ENCODE peak calls at places on chromosomes 5 and 9, in ten cellular contexts. One of them, this sample, is unnamed.
A peak's percentile ranks its signal among the peaks of the same experiment; 100 is the strongest.

GRCh38 chr9:105333811-105334210 is 89.4 kb downstream of the SLC44A1 start:
- DNase-seq in MCF 10A: no peak
- DNase-seq in RWPE1: no peak
- DNase-seq in GM10248: no peak
- DNase-seq in heart left ventricle: no peak
- DNase-seq in Calu3: no peak
- DNase-seq in WTC11: no peak
- DNase-seq in fibroblast of the aortic adventitia: peak; percentile 37
- DNase-seq in mesothelial cell of epicardium: no peak
- DNase-seq in endothelial cell: no peak
- DNase-seq in this sample: no peak

GRCh38 chr9:79492092-79492995 is 79.4 kb upstream of the TLE4 start:
- DNase-seq in MCF 10A: no peak
- DNase-seq in RWPE1: no peak
- DNase-seq in GM10248: no peak
- DNase-seq in heart left ventricle: no peak
- DNase-seq in Calu3: no peak
- DNase-seq in WTC11: no peak
- DNase-seq in fibroblast of the aortic adventitia: no peak
- DNase-seq in mesothelial cell of epicardium: no peak
- DNase-seq in endothelial cell: no peak
- DNase-seq in this sample: no peak

GRCh38 chr5:88707216-88707965 is 175.6 kb downstream of the MEF2C start:
- DNase-seq in MCF 10A: no peak
- DNase-seq in RWPE1: no peak
- DNase-seq in GM10248: no peak
- DNase-seq in heart left ventricle: no peak
- DNase-seq in Calu3: no peak
- DNase-seq in WTC11: no peak
- DNase-seq in fibroblast of the aortic adventitia: no peak
- DNase-seq in mesothelial cell of epicardium: no peak
- DNase-seq in endothelial cell: no peak
- DNase-seq in this sample: no peak

GRCh38 chr5:10503997-10504761 is 59.7 kb upstream of the ANKRD33B start:
- DNase-seq in MCF 10A: no peak
- DNase-seq in RWPE1: no peak
- DNase-seq in GM10248: no peak
- DNase-seq in heart left ventricle: no peak
- DNase-seq in Calu3: no peak
- DNase-seq in WTC11: no peak
- DNase-seq in fibroblast of the aortic adventitia: no peak
- DNase-seq in mesothelial cell of epicardium: no peak
- DNase-seq in endothelial cell: no peak
- DNase-seq in this sample: no peak

GRCh38 chr9:114359801-114360200 is 28.0 kb downstream of the AKNA start:
- DNase-seq in MCF 10A: no peak
- DNase-seq in RWPE1: no peak
- DNase-seq in GM10248: no peak
- DNase-seq in heart left ventricle: no peak
- DNase-seq in Calu3: no peak
- DNase-seq in WTC11: no peak
- DNase-seq in fibroblast of the aortic adventitia: no peak
- DNase-seq in mesothelial cell of epicardium: no peak
- DNase-seq in endothelial cell: no peak
- DNase-seq in this sample: no peak

GRCh38 chr5:107425541-107426031 is 245.2 kb downstream of the EFNA5 start:
- DNase-seq in MCF 10A: peak; percentile 82
- DNase-seq in RWPE1: peak; percentile 84
- DNase-seq in GM10248: no peak
- DNase-seq in heart left ventricle: no peak
- DNase-seq in Calu3: peak; percentile 55
- DNase-seq in WTC11: no peak
- DNase-seq in fibroblast of the aortic adventitia: peak; percentile 81
- DNase-seq in mesothelial cell of epicardium: no peak
- DNase-seq in endothelial cell: no peak
- DNase-seq in this sample: no peak

GRCh38 chr9:97470076-97470475 is 31.4 kb upstream of the TMOD1 start:
- DNase-seq in MCF 10A: peak; percentile 15
- DNase-seq in RWPE1: peak; percentile 26
- DNase-seq in GM10248: no peak
- DNase-seq in heart left ventricle: no peak
- DNase-seq in Calu3: peak; percentile 1
- DNase-seq in WTC11: peak; percentile 43
- DNase-seq in fibroblast of the aortic adventitia: no peak
- DNase-seq in mesothelial cell of epicardium: no peak
- DNase-seq in endothelial cell: no peak
- DNase-seq in this sample: no peak

GRCh38 chr5:141654298-141654697 is 3.1 kb upstream of the FCHSD1 start:
- DNase-seq in MCF 10A: no peak
- DNase-seq in RWPE1: no peak
- DNase-seq in GM10248: no peak
- DNase-seq in heart left ventricle: no peak
- DNase-seq in Calu3: no peak
- DNase-seq in WTC11: no peak
- DNase-seq in fibroblast of the aortic adventitia: peak; percentile 43
- DNase-seq in mesothelial cell of epicardium: no peak
- DNase-seq in endothelial cell: no peak
- DNase-seq in this sample: no peak

GRCh38 chr5:135214897-135215616 is 181.0 kb upstream of the PITX1 start:
- DNase-seq in MCF 10A: peak; percentile 55
- DNase-seq in RWPE1: no peak
- DNase-seq in GM10248: no peak
- DNase-seq in heart left ventricle: no peak
- DNase-seq in Calu3: no peak
- DNase-seq in WTC11: no peak
- DNase-seq in fibroblast of the aortic adventitia: peak; percentile 46
- DNase-seq in mesothelial cell of epicardium: no peak
- DNase-seq in endothelial cell: no peak
- DNase-seq in this sample: no peak

GRCh38 chr5:54148062-54148461 is 162.3 kb downstream of the ARL15 start:
- DNase-seq in MCF 10A: peak; percentile 4
- DNase-seq in RWPE1: no peak
- DNase-seq in GM10248: no peak
- DNase-seq in heart left ventricle: no peak
- DNase-seq in Calu3: no peak
- DNase-seq in WTC11: no peak
- DNase-seq in fibroblast of the aortic adventitia: peak; percentile 48
- DNase-seq in mesothelial cell of epicardium: no peak
- DNase-seq in endothelial cell: no peak
- DNase-seq in this sample: no peak
- TF ChIP-seq CTCF in MCF 10A: no peak
- TF ChIP-seq CTCF in RWPE1: no peak
- TF ChIP-seq CTCF in GM10248: no peak
- TF ChIP-seq CTCF in heart left ventricle: peak; percentile 34
- TF ChIP-seq CTCF in Calu3: no peak
- TF ChIP-seq CTCF in WTC11: no peak
- TF ChIP-seq CTCF in fibroblast of the aortic adventitia: peak; percentile 47
- TF ChIP-seq CTCF in mesothelial cell of epicardium: no peak
- TF ChIP-seq CTCF in endothelial cell: no peak
- TF ChIP-seq CTCF in this sample: no peak

GRCh38 chr5:69414885-69415583 is at the start of gene MARVELD2:
- DNase-seq in MCF 10A: peak; percentile 91
- DNase-seq in RWPE1: peak; percentile 98
- DNase-seq in GM10248: peak; percentile 70
- DNase-seq in heart left ventricle: peak; percentile 79
- DNase-seq in Calu3: peak; percentile 93
- DNase-seq in WTC11: peak; percentile 94
- DNase-seq in fibroblast of the aortic adventitia: no peak
- DNase-seq in mesothelial cell of epicardium: peak; percentile 61
- DNase-seq in endothelial cell: peak; percentile 78
- DNase-seq in this sample: peak; percentile 33
- TF ChIP-seq CTCF in MCF 10A: peak; percentile 50
- TF ChIP-seq CTCF in RWPE1: peak; percentile 71
- TF ChIP-seq CTCF in GM10248: peak; percentile 44
- TF ChIP-seq CTCF in heart left ventricle: peak; percentile 36
- TF ChIP-seq CTCF in Calu3: no peak
- TF ChIP-seq CTCF in WTC11: no peak
- TF ChIP-seq CTCF in fibroblast of the aortic adventitia: no peak
- TF ChIP-seq CTCF in mesothelial cell of epicardium: no peak
- TF ChIP-seq CTCF in endothelial cell: no peak
- TF ChIP-seq CTCF in this sample: no peak

DNA sequence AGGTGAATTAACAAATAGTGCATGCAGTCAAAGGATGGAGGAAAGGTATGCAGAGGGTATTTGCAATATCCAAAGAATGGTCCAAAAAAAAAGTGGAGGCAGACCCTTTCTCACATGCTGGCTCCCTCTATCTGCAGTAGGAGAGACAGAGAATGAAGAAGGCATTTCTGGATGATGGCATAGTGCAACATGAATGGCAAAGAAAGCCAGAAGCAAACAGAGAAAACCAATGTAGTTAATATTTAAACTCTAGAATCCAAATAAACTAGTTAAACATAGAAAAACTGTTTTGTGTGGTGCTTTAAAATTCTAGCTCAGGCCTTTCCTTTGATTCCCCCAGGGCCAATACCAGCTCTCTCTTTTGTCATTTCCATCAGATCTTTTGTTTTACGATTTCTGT is 403.1 kb upstream of the WWC1 start:
- DNase-seq in MCF 10A: no peak
- DNase-seq in RWPE1: no peak
- DNase-seq in GM10248: no peak
- DNase-seq in heart left ventricle: no peak
- DNase-seq in Calu3: no peak
- DNase-seq in WTC11: no peak
- DNase-seq in fibroblast of the aortic adventitia: no peak
- DNase-seq in mesothelial cell of epicardium: no peak
- DNase-seq in endothelial cell: no peak
- DNase-seq in this sample: no peak
- TF ChIP-seq CTCF in MCF 10A: no peak
- TF ChIP-seq CTCF in RWPE1: no peak
- TF ChIP-seq CTCF in GM10248: no peak
- TF ChIP-seq CTCF in heart left ventricle: no peak
- TF ChIP-seq CTCF in Calu3: no peak
- TF ChIP-seq CTCF in WTC11: no peak
- TF ChIP-seq CTCF in fibroblast of the aortic adventitia: no peak
- TF ChIP-seq CTCF in mesothelial cell of epicardium: no peak
- TF ChIP-seq CTCF in endothelial cell: no peak
- TF ChIP-seq CTCF in this sample: no peak

GRCh38 chr9:36204906-36205547 is 14.3 kb downstream of the CLTA start:
- DNase-seq in MCF 10A: no peak
- DNase-seq in RWPE1: no peak
- DNase-seq in GM10248: no peak
- DNase-seq in heart left ventricle: no peak
- DNase-seq in Calu3: peak; percentile 6
- DNase-seq in WTC11: peak; percentile 38
- DNase-seq in fibroblast of the aortic adventitia: no peak
- DNase-seq in mesothelial cell of epicardium: no peak
- DNase-seq in endothelial cell: peak; percentile 34
- DNase-seq in this sample: no peak
- TF ChIP-seq CTCF in MCF 10A: no peak
- TF ChIP-seq CTCF in RWPE1: no peak
- TF ChIP-seq CTCF in GM10248: peak; percentile 11
- TF ChIP-seq CTCF in heart left ventricle: peak; percentile 37
- TF ChIP-seq CTCF in Calu3: no peak
- TF ChIP-seq CTCF in WTC11: no peak
- TF ChIP-seq CTCF in fibroblast of the aortic adventitia: peak; percentile 10
- TF ChIP-seq CTCF in mesothelial cell of epicardium: no peak
- TF ChIP-seq CTCF in endothelial cell: peak; percentile 13
- TF ChIP-seq CTCF in this sample: no peak

DNA sequence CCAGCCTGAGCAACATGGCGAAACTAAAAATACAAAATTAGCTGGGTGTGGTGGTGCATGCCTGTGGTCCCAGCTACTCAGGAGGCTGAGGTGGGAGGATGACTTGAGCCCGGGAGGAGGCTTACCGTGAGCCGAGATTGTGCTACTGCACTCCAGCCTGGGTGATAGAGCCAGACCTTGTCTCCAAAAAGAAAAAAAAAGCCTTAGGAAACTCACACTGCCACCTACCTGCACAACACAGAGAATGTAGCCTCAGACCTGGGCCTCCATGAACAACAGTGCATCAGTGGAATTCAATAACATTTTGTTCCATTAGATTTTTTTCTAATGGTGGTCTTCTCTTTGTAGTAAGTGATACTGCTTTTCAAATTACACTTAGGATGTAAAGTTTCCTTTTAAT is 63.8 kb upstream of the RARS1 start:
- DNase-seq in MCF 10A: peak; percentile 61
- DNase-seq in RWPE1: peak; percentile 32
- DNase-seq in GM10248: no peak
- DNase-seq in heart left ventricle: no peak
- DNase-seq in Calu3: no peak
- DNase-seq in WTC11: no peak
- DNase-seq in fibroblast of the aortic adventitia: no peak
- DNase-seq in mesothelial cell of epicardium: no peak
- DNase-seq in endothelial cell: no peak
- DNase-seq in this sample: no peak
- TF ChIP-seq CTCF in MCF 10A: peak; percentile 55
- TF ChIP-seq CTCF in RWPE1: no peak
- TF ChIP-seq CTCF in GM10248: no peak
- TF ChIP-seq CTCF in heart left ventricle: no peak
- TF ChIP-seq CTCF in Calu3: no peak
- TF ChIP-seq CTCF in WTC11: no peak
- TF ChIP-seq CTCF in fibroblast of the aortic adventitia: peak; percentile 9
- TF ChIP-seq CTCF in mesothelial cell of epicardium: no peak
- TF ChIP-seq CTCF in endothelial cell: no peak
- TF ChIP-seq CTCF in this sample: no peak

GRCh38 chr5:145919413-145919812 is 17.0 kb upstream of the SH3RF2 start:
- DNase-seq in MCF 10A: no peak
- DNase-seq in RWPE1: no peak
- DNase-seq in GM10248: no peak
- DNase-seq in heart left ventricle: no peak
- DNase-seq in Calu3: no peak
- DNase-seq in WTC11: no peak
- DNase-seq in fibroblast of the aortic adventitia: no peak
- DNase-seq in mesothelial cell of epicardium: no peak
- DNase-seq in endothelial cell: no peak
- DNase-seq in this sample: no peak

GRCh38 chr5:145920542-145921210 is 15.7 kb upstream of the SH3RF2 start:
- DNase-seq in MCF 10A: no peak
- DNase-seq in RWPE1: no peak
- DNase-seq in GM10248: no peak
- DNase-seq in heart left ventricle: no peak
- DNase-seq in Calu3: no peak
- DNase-seq in WTC11: no peak
- DNase-seq in fibroblast of the aortic adventitia: no peak
- DNase-seq in mesothelial cell of epicardium: no peak
- DNase-seq in endothelial cell: no peak
- DNase-seq in this sample: no peak

GRCh38 chr5:145917288-145917687 is 19.1 kb upstream of the SH3RF2 start:
- DNase-seq in MCF 10A: peak; percentile 46
- DNase-seq in RWPE1: no peak
- DNase-seq in GM10248: no peak
- DNase-seq in heart left ventricle: no peak
- DNase-seq in Calu3: no peak
- DNase-seq in WTC11: no peak
- DNase-seq in fibroblast of the aortic adventitia: peak; percentile 45
- DNase-seq in mesothelial cell of epicardium: no peak
- DNase-seq in endothelial cell: no peak
- DNase-seq in this sample: no peak

GRCh38 chr5:145915970-145916638 is 20.3 kb upstream of the SH3RF2 start:
- DNase-seq in MCF 10A: no peak
- DNase-seq in RWPE1: no peak
- DNase-seq in GM10248: no peak
- DNase-seq in heart left ventricle: no peak
- DNase-seq in Calu3: no peak
- DNase-seq in WTC11: no peak
- DNase-seq in fibroblast of the aortic adventitia: no peak
- DNase-seq in mesothelial cell of epicardium: no peak
- DNase-seq in endothelial cell: no peak
- DNase-seq in this sample: no peak

GRCh38 chr5:145918397-145918796 is 18.0 kb upstream of the SH3RF2 start:
- DNase-seq in MCF 10A: no peak
- DNase-seq in RWPE1: no peak
- DNase-seq in GM10248: no peak
- DNase-seq in heart left ventricle: no peak
- DNase-seq in Calu3: no peak
- DNase-seq in WTC11: no peak
- DNase-seq in fibroblast of the aortic adventitia: no peak
- DNase-seq in mesothelial cell of epicardium: no peak
- DNase-seq in endothelial cell: no peak
- DNase-seq in this sample: no peak
- TF ChIP-seq CTCF in MCF 10A: no peak
- TF ChIP-seq CTCF in RWPE1: no peak
- TF ChIP-seq CTCF in GM10248: no peak
- TF ChIP-seq CTCF in heart left ventricle: no peak
- TF ChIP-seq CTCF in Calu3: no peak
- TF ChIP-seq CTCF in WTC11: no peak
- TF ChIP-seq CTCF in fibroblast of the aortic adventitia: no peak
- TF ChIP-seq CTCF in mesothelial cell of epicardium: no peak
- TF ChIP-seq CTCF in endothelial cell: no peak
- TF ChIP-seq CTCF in this sample: no peak

This sample was measured in activated B cell treated with CpG ODN at 0.5 μM for 24 hours.